ENCODE peak calls at places on chromosomes 12 and 14, in ten cellular contexts. E is gastrocnemius medialis; Q is IMR-90; Z is fibroblast of lung; A is lung; X is HCT116; S is neuronal stem cell; C is naive thymus-derived CD4-positive, alpha-beta T cell; R is left lung; P is astrocyte of the spinal cord. O is an unnamed sample.

GRCh38 chr14:89155491-89155890 is 261.5 kb downstream of the FOXN3 start:
- DNase-seq in A (no peak), X (no peak), S (no peak), R (no peak), E (no peak), P (no peak), Q (no peak), C (no peak), Z (no peak), O (no peak)

GRCh38 chr12:52010152-52010622 is 3.4 kb downstream of the TAMALIN start:
- DNase-seq in Z (peak; percentile 85), E (peak; percentile 42), R (no peak), A (peak; percentile 57), P (peak; percentile 88), Q (peak; percentile 83), C (no peak), S (peak; percentile 82), X (no peak), O (peak; percentile 90)

GRCh38 chr14:39265032-39265431 is 31.3 kb downstream of the MIA2 start:
- DNase-seq in S (no peak), A (no peak), Z (peak; percentile 62), X (peak; percentile 41), P (peak; percentile 47), Q (peak; percentile 32), E (no peak), C (no peak), R (no peak), O (peak; percentile 62)

GRCh38 chr12:123435636-123436016 is 858 bp downstream of the RILPL2 start:
- DNase-seq in P (no peak), X (no peak), R (no peak), Z (no peak), E (no peak), A (no peak), C (no peak), Q (no peak), S (no peak), O (no peak)

GRCh38 chr14:95143813-95144620 is 13.3 kb downstream of the DICER1 start:
- DNase-seq in A (no peak), Q (peak; percentile 29), S (no peak), R (no peak), E (no peak), X (no peak), C (no peak), P (peak; percentile 39), Z (no peak), O (peak; percentile 62)

GRCh38 chr14:105316968-105317498 is 2.5 kb downstream of the PACS2 start:
- DNase-seq in A (no peak), S (no peak), Q (no peak), E (no peak), C (no peak), P (no peak), Z (no peak), R (peak; percentile 58), X (no peak), O (peak; percentile 18)

GRCh38 chr14:74906923-74907620 is 16.0 kb downstream of the RPS6KL1 start:
- DNase-seq in R (no peak), E (no peak), P (no peak), A (no peak), Q (no peak), C (no peak), X (no peak), Z (no peak), S (no peak), O (no peak)

GRCh38 chr14:52263190-52263589 is 4.3 kb upstream of the PTGDR start:
- DNase-seq in C (no peak), A (no peak), X (no peak), P (no peak), E (no peak), R (no peak), Q (no peak), S (no peak), Z (no peak), O (no peak)

GRCh38 chr14:21103165-21103709 is 2.4 kb downstream of the TMEM253 start:
- DNase-seq in P (no peak), C (no peak), E (no peak), Z (no peak), X (no peak), Q (no peak), A (no peak), R (no peak), S (no peak), O (no peak)

GRCh38 chr12:127308148-127308547 is 958.8 kb upstream of the TMEM132C start:
- DNase-seq in P (no peak), C (no peak), E (no peak), Z (no peak), Q (no peak), A (no peak), S (no peak), R (no peak), X (no peak), O (no peak)

GRCh38 chr14:20460458-20461229 is 590 bp downstream of the PIP4P1 start:
- DNase-seq in R (no peak), C (peak; percentile 15), P (no peak), E (no peak), Q (no peak), A (peak; percentile 70), Z (no peak), S (no peak), X (no peak), O (no peak)

GRCh38 chr12:76685246-76685678 is 78.7 kb upstream of the ZDHHC17 start:
- DNase-seq in R (no peak), X (no peak), A (no peak), C (no peak), P (peak; percentile 73), Q (peak; percentile 55), E (no peak), S (no peak), Z (peak; percentile 40), O (peak; percentile 64)

GRCh38 chr12:26678697-26679660 is 154.0 kb downstream of the ITPR2 start:
- DNase-seq in S (no peak), X (no peak), A (no peak), Z (peak; percentile 27), C (no peak), R (no peak), Q (peak; percentile 32), E (no peak), P (no peak), O (peak; percentile 69)
- H3K4me3 ChIP-seq in S (no peak overlapping the region), X (no peak overlapping the region), A (no peak overlapping the region), Z (no peak overlapping the region), C (no peak overlapping the region), R (no peak overlapping the region), Q (no peak overlapping the region), E (no peak overlapping the region), P (no peak overlapping the region), O (no peak overlapping the region)

GRCh38 chr12:88377973-88378372 is 202.3 kb downstream of the KITLG start:
- DNase-seq in A (no peak), X (no peak), P (no peak), E (no peak), C (no peak), Z (no peak), R (no peak), S (no peak), Q (no peak), O (no peak)
- H3K4me3 ChIP-seq in A (no peak overlapping the region), X (no peak overlapping the region), P (no peak overlapping the region), E (no peak overlapping the region), C (no peak overlapping the region), Z (no peak overlapping the region), R (no peak overlapping the region), S (no peak overlapping the region), Q (no peak overlapping the region), O (no peak overlapping the region)

GRCh38 chr12:130164216-130164542 is 1.9 kb downstream of the FZD10 start:
- DNase-seq in A (no peak), P (no peak), R (no peak), Q (no peak), Z (no peak), C (no peak), X (no peak), E (no peak), S (no peak), O (no peak)

GRCh38 chr12:130163461-130164215 is 1.4 kb downstream of the FZD10 start:
- DNase-seq in S (no peak), Q (no peak), X (no peak), Z (no peak), R (no peak), A (no peak), C (no peak), P (no peak), E (no peak), O (no peak)

GRCh38 chr12:130162267-130162666 is at the start of gene FZD10:
- DNase-seq in P (no peak), E (no peak), S (peak; percentile 77), Q (no peak), Z (peak; percentile 3), X (no peak), A (no peak), R (no peak), C (peak; percentile 5), O (no peak)

GRCh38 chr12:130161261-130162231 is 718 bp upstream of the FZD10 start:
- DNase-seq in R (peak; percentile 78), S (peak; percentile 59), Q (no peak), X (no peak), A (no peak), Z (peak; percentile 18), P (peak; percentile 18), C (no peak), E (no peak), O (no peak)

GRCh38 chr12:130162771-130163460 is 652 bp downstream of the FZD10 start:
- DNase-seq in A (no peak), P (no peak), Q (no peak), X (no peak), C (no peak), Z (no peak), R (peak; percentile 77), E (no peak), S (no peak), O (no peak)
- H3K4me3 ChIP-seq in A (peak overlapping the region; percentile 8), P (no peak overlapping the region), Q (no peak overlapping the region), X (no peak overlapping the region), C (no peak overlapping the region), Z (no peak overlapping the region), R (no peak overlapping the region), E (peak overlapping the region; percentile 50), S (peak overlapping the region; percentile 76), O (no peak overlapping the region)

GRCh38 chr12:111410229-111411186 is 4.8 kb downstream of the SH2B3 start:
- DNase-seq in Q (no peak), R (no peak), Z (peak; percentile 49), P (peak; percentile 53), C (no peak), X (no peak), A (no peak), S (no peak), E (no peak), O (no peak)

GRCh38 chr12:111408116-111408440 is 2.4 kb downstream of the SH2B3 start:
- DNase-seq in S (no peak), A (no peak), E (no peak), P (no peak), R (no peak), Q (no peak), X (no peak), C (no peak), Z (no peak), O (no peak)

GRCh38 chr12:111411187-111411764 is 5.6 kb downstream of the SH2B3 start:
- DNase-seq in Z (no peak), P (no peak), X (no peak), Q (no peak), A (no peak), C (no peak), S (no peak), R (no peak), E (no peak), O (no peak)

GRCh38 chr12:111408686-111409402 is 3.1 kb downstream of the SH2B3 start:
- DNase-seq in Q (no peak), X (no peak), R (no peak), A (no peak), S (no peak), C (no peak), P (no peak), E (no peak), Z (no peak), O (no peak)

GRCh38 chr12:111409403-111410228 is 3.9 kb downstream of the SH2B3 start:
- DNase-seq in X (no peak), C (peak; percentile 43), P (peak; percentile 90), R (peak; percentile 84), Z (peak; percentile 81), E (no peak), S (no peak), A (peak; percentile 44), Q (peak; percentile 67), O (peak; percentile 61)
- H3K4me3 ChIP-seq in X (peak overlapping the region; percentile 18), C (peak overlapping the region; percentile 48), P (peak overlapping the region; percentile 96), R (no peak overlapping the region), Z (no peak overlapping the region), E (peak overlapping the region; percentile 8), S (no peak overlapping the region), A (no peak overlapping the region), Q (no peak overlapping the region), O (peak overlapping the region; percentile 17)